ENCODE peak calls at places on chromosomes 4 and X, in eight cellular contexts. E is uterus, R is mammary epithelial cell, W is RWPE2, U is gastrocnemius medialis, G is dorsolateral prefrontal cortex, O is cardiac muscle cell, Q is lung. I is an unnamed sample.

GRCh38 chr4:93132631-93133030 is 695.9 kb upstream of the ATOH1 start:
- DNase-seq in U (no peak), R (no peak), W (no peak), O (no peak), G (no peak), E (no peak), Q (no peak), I (no peak)

GRCh38 chr4:162952232-162952631 is 214.5 kb downstream of the NAF1 start:
- DNase-seq in E (no peak), U (no peak), G (no peak), Q (no peak), W (no peak), O (peak), R (peak), I (no peak)

GRCh38 chrX:130828641-130829040 is 74.4 kb downstream of the ENOX2 start:
- DNase-seq in U (no peak), G (no peak), E (no peak), Q (no peak), O (no peak), R (no peak), W (no peak), I (no peak)

GRCh38 chrX:136496359-136496767 is 1.0 kb upstream of the HTATSF1 start:
- DNase-seq in U (no peak), G (no peak), E (no peak), W (no peak), R (no peak), Q (no peak), O (no peak), I (peak)

GRCh38 chrX:56026816-56027215 is 205.3 kb upstream of the KLF8 start:
- DNase-seq in R (no peak), O (no peak), U (no peak), Q (no peak), E (no peak), W (no peak), G (no peak), I (no peak)

GRCh38 chrX:19799319-19800182 is 87.8 kb downstream of the SH3KBP1 start:
- DNase-seq in O (peak), G (no peak), W (no peak), R (no peak), Q (no peak), E (no peak), U (peak), I (no peak)

GRCh38 chrX:137916090-137916746 is 350.3 kb downstream of the ZIC3 start:
- DNase-seq in R (no peak), O (no peak), Q (no peak), W (no peak), U (no peak), E (no peak), G (no peak), I (no peak)

GRCh38 chr4:169202143-169202699 is 68.5 kb downstream of the SH3RF1 start:
- DNase-seq in E (no peak), G (no peak), R (no peak), W (no peak), U (no peak), Q (no peak), O (no peak), I (no peak)

GRCh38 chr4:37528161-37528560 is 158.0 kb downstream of the RELL1 start:
- DNase-seq in U (no peak), R (peak), Q (no peak), W (no peak), G (no peak), E (no peak), O (peak), I (no peak)

GRCh38 chr4:1991596-1992434 is 17.0 kb downstream of the NELFA start:
- DNase-seq in O (no peak), W (no peak), G (no peak), E (no peak), Q (no peak), R (peak), U (peak), I (peak)

GRCh38 chr4:189022441-189023035 is 883.3 kb downstream of the TRIML1 start:
- DNase-seq in E (no peak), R (peak), Q (no peak), G (no peak), O (no peak), W (no peak), U (no peak), I (no peak)

GRCh38 chr4:8559524-8560264 is 20.5 kb upstream of the GPR78 start:
- DNase-seq in U (no peak), O (no peak), R (no peak), W (no peak), G (no peak), E (no peak), Q (no peak), I (no peak)
- H3K4me3 ChIP-seq in U (no peak), O (no peak), R (no peak), W (no peak), G (no peak), E (no peak), Q (no peak), I (no peak)

DNA sequence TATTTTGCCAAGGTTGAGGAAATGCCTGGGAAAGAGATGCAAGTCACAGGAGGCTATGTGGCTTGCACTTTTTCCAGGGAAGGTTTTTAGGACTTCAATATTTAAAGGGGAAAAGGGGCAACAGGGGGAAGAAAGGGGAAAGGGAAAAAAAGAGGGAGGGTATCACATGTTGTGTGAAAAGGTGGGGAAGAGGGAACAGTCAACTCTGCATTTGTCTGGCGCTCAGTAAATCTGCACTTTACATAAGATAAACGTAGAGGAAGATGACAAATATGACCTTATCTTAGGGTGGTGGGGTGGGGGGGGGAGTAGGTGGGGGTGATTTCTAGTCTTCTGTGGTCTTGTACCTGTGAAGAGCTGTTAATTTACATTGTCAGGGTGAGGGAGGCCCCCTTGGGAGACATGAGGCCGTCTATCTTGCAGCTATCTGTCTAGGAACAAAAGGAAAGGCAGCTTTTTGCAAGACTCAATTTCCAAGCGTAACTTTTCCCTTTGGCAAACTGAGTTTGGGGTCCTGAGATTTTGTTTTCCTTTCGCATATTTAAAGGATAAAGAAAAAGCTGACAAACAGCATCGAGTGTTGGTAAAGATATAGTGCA is 71.5 kb upstream of the UCP1 start:
- DNase-seq in W (no peak), E (no peak), O (no peak), Q (no peak), G (no peak), U (no peak), R (no peak), I (no peak)
- H3K27ac ChIP-seq in W (no peak), E (no peak), O (no peak), Q (no peak), G (no peak), U (no peak), R (no peak), I (no peak)

GRCh38 chr4:11698846-11699590 is 270.3 kb upstream of the HS3ST1 start:
- DNase-seq in G (no peak), E (no peak), O (peak), Q (no peak), R (peak), W (peak), U (no peak), I (no peak)
- TF ChIP-seq CTCF in G (no peak), E (no peak), O (no peak), Q (no peak), R (no peak), W (no peak), U (no peak), I (no peak)

DNA sequence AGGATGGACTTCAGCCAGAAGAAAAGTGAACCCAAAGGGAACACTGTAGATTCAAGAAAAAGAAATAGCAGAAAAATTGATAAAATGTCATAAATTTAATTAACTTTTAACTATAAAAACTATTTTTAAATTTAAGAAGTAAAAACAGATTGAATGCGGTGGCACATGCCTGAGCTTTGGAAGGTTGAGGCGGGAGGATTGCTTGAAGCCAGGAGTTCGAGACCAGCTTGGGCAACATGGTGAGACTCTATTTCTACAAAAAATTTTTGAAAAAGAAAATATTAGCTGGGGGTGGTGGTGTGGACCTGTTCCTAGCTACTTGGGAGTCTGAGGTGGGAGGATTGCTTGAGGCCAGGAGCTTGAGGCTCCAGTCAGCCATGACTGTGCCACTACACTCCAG is 3.0 kb downstream of the FAM184B start:
- DNase-seq in E (no peak), R (no peak), Q (no peak), U (no peak), G (no peak), W (no peak), O (no peak), I (no peak)
- H3K4me3 ChIP-seq in E (no peak), R (no peak), Q (no peak), U (no peak), G (no peak), W (no peak), O (no peak), I (no peak)